ENCODE peak calls at places on chromosomes 6 and 20, in four cellular contexts. S is tibial nerve, L is SK-N-MC, I is colonic mucosa. W is an unnamed sample. For H3K36me3 and H3K9me3, the result is how much of the 10 kb centered on the place peaks cover.

GRCh38 chr20:10502098-10502526 is 67.0 kb downstream of the SLX4IP start:
- DNase-seq in L (no peak), I (no peak), S (no peak), W (no peak)

GRCh38 chr20:33773412-33774089 is 37.6 kb upstream of the CHMP4B start:
- DNase-seq in I (no peak), S (no peak), L (no peak), W (no peak)

GRCh38 chr6:101686653-101687052 is 293.1 kb downstream of the GRIK2 start:
- DNase-seq in S (no peak), I (no peak), L (no peak), W (no peak)

GRCh38 chr6:157763894-157764345 is 59.1 kb upstream of the SNX9 start:
- DNase-seq in S (no peak), I (no peak), L (no peak), W (no peak)

GRCh38 chr6:56521988-56522387 is 120.7 kb downstream of the DST start:
- DNase-seq in I (no peak), S (no peak), L (no peak), W (no peak)

GRCh38 chr6:40914005-40914404 is 125.0 kb downstream of the UNC5CL start:
- DNase-seq in S (no peak), L (no peak), I (no peak), W (no peak)

GRCh38 chr6:41367700-41368099 is 32.3 kb downstream of the NCR2 start:
- DNase-seq in I (peak), L (peak), S (peak), W (peak)

GRCh38 chr6:125050663-125051318 is 88.6 kb downstream of the RNF217 start:
- DNase-seq in L (no peak), I (no peak), S (no peak), W (no peak)

GRCh38 chr6:7060769-7061516 is 46.8 kb upstream of the RREB1 start:
- DNase-seq in S (no peak), I (no peak), L (no peak), W (peak)
- H3K27ac ChIP-seq in S (no peak), I (peak), L (peak), W (no peak)

GRCh38 chr6:137973201-137973600 is 106.1 kb downstream of the TNFAIP3 start:
- DNase-seq in S (no peak), I (no peak), L (no peak), W (no peak)
- H3K36me3 ChIP-seq in S (under half), I (under half), L (under half), W (under half)

GRCh38 chr20:51299413-51299812 is 243.1 kb downstream of the NFATC2 start:
- DNase-seq in L (no peak), I (no peak), S (no peak), W (no peak)
- H3K9me3 ChIP-seq in L (under half), I (under half), S (under half), W (under half)

GRCh38 chr20:17868700-17869231 is 99.8 kb downstream of the SNX5 start:
- DNase-seq in S (no peak), L (no peak), I (no peak), W (no peak)

GRCh38 chr20:17869295-17869994 is 99.1 kb downstream of the SNX5 start:
- DNase-seq in S (no peak), I (no peak), L (no peak), W (no peak)

GRCh38 chr20:17871181-17871580 is 97.4 kb downstream of the SNX5 start:
- DNase-seq in S (no peak), L (peak), I (no peak), W (peak)

GRCh38 chr20:17871861-17872260 is 96.7 kb downstream of the SNX5 start:
- DNase-seq in I (no peak), S (no peak), L (no peak), W (no peak)

GRCh38 chr20:17870063-17870740 is 98.4 kb downstream of the SNX5 start:
- DNase-seq in S (no peak), L (no peak), I (no peak), W (no peak)
- H3K27ac ChIP-seq in S (peak), L (no peak), I (no peak), W (peak)

DNA sequence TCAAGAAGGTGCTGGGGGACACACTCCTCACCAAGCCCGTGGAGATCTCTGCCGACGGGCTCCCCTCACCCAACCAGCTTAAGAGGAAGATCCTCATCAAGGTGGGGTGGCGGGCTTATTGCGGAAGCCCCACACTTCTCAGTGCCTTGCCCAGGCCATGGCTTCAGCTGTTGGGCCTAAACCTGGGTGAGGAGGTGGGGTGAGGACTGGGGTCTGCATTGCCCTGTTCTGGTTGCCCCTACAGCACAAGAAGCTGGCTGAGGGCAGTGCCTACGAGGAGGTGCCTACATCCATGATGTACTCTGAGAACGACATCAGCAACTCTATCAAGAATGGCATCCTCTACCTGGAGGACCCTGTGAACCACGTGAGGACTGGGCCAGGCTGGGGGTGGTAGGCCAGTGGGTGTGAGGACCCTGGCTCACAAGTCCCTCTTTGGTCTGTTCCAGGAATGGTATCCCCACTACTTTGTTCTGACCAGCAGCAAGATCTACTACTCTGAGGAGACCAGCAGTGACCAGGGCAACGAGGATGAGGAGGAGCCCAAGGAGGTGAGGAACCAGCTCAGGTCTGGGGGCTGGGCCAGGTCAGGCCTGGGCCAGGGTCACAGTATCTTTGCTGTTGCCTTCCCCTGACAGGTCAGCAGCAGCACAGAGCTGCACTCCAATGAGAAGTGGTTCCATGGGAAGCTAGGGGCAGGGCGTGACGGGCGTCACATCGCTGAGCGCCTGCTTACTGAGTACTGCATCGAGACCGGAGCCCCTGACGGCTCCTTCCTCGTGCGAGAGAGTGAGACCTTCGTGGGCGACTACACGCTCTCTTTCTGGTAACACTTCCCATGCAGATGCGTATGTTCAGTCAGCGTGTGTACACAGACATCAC is 27.9 kb downstream of the PLCG1 start:
- DNase-seq in L (no peak), I (no peak), S (no peak), W (no peak)
- H3K36me3 ChIP-seq in L (half or more), I (under half), S (under half), W (half or more)

GRCh38 chr6:168283686-168284025 is 35.9 kb downstream of the DACT2 start:
- DNase-seq in S (no peak), L (no peak), I (no peak), W (no peak)

GRCh38 chr6:168280899-168281245 is 38.7 kb downstream of the DACT2 start:
- DNase-seq in L (no peak), S (no peak), I (no peak), W (no peak)

GRCh38 chr6:168284187-168284586 is 35.4 kb downstream of the DACT2 start:
- DNase-seq in I (no peak), L (no peak), S (no peak), W (no peak)

GRCh38 chr6:168281826-168282225 is 37.8 kb downstream of the DACT2 start:
- DNase-seq in L (no peak), S (no peak), I (no peak), W (no peak)

GRCh38 chr6:168282985-168283685 is 36.4 kb downstream of the DACT2 start:
- DNase-seq in I (no peak), S (no peak), L (no peak), W (peak)
- H3K9me3 ChIP-seq in I (under half), S (under half), L (under half), W (under half)

W was measured in small intestine.